ENCODE peak calls at places on chromosomes 4 and X, in eight cellular contexts. One of them, this sample, is unnamed.

GRCh38 chrX:37846141-37846540 is 1.2 kb downstream of the DYNLT3 start:
- DNase-seq in A549: no peak
- DNase-seq in IMR-90: peak; percentile 18
- DNase-seq in GM12878: no peak
- DNase-seq in HCT116: no peak
- DNase-seq in K562: no peak
- DNase-seq in H1: no peak
- DNase-seq in SK-N-SH: no peak
- DNase-seq in this sample: no peak

GRCh38 chrX:47566841-47567240 is 5.8 kb downstream of the ARAF start:
- DNase-seq in A549: no peak
- DNase-seq in IMR-90: no peak
- DNase-seq in GM12878: no peak
- DNase-seq in HCT116: no peak
- DNase-seq in K562: no peak
- DNase-seq in H1: no peak
- DNase-seq in SK-N-SH: no peak
- DNase-seq in this sample: no peak

GRCh38 chr4:158161561-158162354 is 11.1 kb downstream of the GASK1B start:
- DNase-seq in A549: peak; percentile 21
- DNase-seq in IMR-90: peak; percentile 79
- DNase-seq in GM12878: no peak
- DNase-seq in HCT116: peak; percentile 63
- DNase-seq in K562: no peak
- DNase-seq in H1: no peak
- DNase-seq in SK-N-SH: no peak
- DNase-seq in this sample: no peak

GRCh38 chrX:131331152-131331551 is 42.0 kb upstream of the IGSF1 start:
- DNase-seq in A549: no peak
- DNase-seq in IMR-90: no peak
- DNase-seq in GM12878: no peak
- DNase-seq in HCT116: no peak
- DNase-seq in K562: peak; percentile 6
- DNase-seq in H1: no peak
- DNase-seq in SK-N-SH: no peak
- DNase-seq in this sample: no peak

GRCh38 chrX:150366951-150367545 is 3.9 kb downstream of the MAMLD1 start:
- DNase-seq in A549: peak; percentile 22
- DNase-seq in IMR-90: peak; percentile 79
- DNase-seq in GM12878: no peak
- DNase-seq in HCT116: no peak
- DNase-seq in K562: no peak
- DNase-seq in H1: no peak
- DNase-seq in SK-N-SH: no peak
- DNase-seq in this sample: no peak

GRCh38 chr4:2850966-2851782 is 7.5 kb downstream of the ADD1 start:
- DNase-seq in A549: no peak
- DNase-seq in IMR-90: peak; percentile 60
- DNase-seq in GM12878: no peak
- DNase-seq in HCT116: no peak
- DNase-seq in K562: no peak
- DNase-seq in H1: no peak
- DNase-seq in SK-N-SH: no peak
- DNase-seq in this sample: no peak

GRCh38 chr4:152488246-152488645 is 47.6 kb downstream of the FBXW7 start:
- DNase-seq in A549: no peak
- DNase-seq in IMR-90: no peak
- DNase-seq in GM12878: no peak
- DNase-seq in HCT116: no peak
- DNase-seq in K562: no peak
- DNase-seq in H1: no peak
- DNase-seq in SK-N-SH: no peak
- DNase-seq in this sample: no peak

GRCh38 chr4:22427676-22428075 is 88.2 kb downstream of the ADGRA3 start:
- DNase-seq in A549: no peak
- DNase-seq in IMR-90: no peak
- DNase-seq in GM12878: no peak
- DNase-seq in HCT116: no peak
- DNase-seq in K562: no peak
- DNase-seq in H1: no peak
- DNase-seq in SK-N-SH: no peak
- DNase-seq in this sample: no peak

DNA sequence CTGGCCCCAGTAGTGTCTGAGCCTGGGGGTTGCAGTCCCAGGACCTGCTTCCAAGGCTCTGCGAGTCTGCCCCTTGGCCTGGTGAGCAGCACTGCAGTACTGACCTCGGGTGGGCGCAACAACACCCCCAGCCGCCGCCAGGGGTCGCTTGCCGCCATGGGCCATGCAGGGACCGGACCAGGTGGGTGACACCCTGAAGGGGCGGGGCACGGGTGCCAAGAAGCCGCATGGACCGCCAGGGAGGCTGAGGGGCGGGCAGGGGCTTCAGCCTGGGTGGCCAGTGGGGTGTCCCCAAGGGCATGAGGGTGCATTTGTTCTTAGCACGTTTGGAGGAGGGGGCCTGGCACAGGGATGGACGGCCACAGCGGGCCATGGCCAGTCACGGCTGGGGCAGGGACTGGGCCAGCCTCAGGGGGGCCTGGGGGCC is 25.0 kb downstream of the TACC3 start:
- DNase-seq in A549: peak; percentile 73
- DNase-seq in IMR-90: peak; percentile 45
- DNase-seq in GM12878: no peak
- DNase-seq in HCT116: peak; percentile 46
- DNase-seq in K562: peak; percentile 86
- DNase-seq in H1: peak; percentile 100
- DNase-seq in SK-N-SH: peak; percentile 96
- DNase-seq in this sample: peak; percentile 82
- TF ChIP-seq RAD21 in A549: peak; percentile 56
- TF ChIP-seq RAD21 in IMR-90: peak; percentile 64
- TF ChIP-seq RAD21 in GM12878: peak; percentile 69
- TF ChIP-seq RAD21 in HCT116: peak; percentile 74
- TF ChIP-seq RAD21 in K562: peak; percentile 79
- TF ChIP-seq RAD21 in H1: peak; percentile 90
- TF ChIP-seq RAD21 in SK-N-SH: peak; percentile 69
- TF ChIP-seq RAD21 in this sample: peak; percentile 94

GRCh38 chrX:104253567-104254441 is 929 bp downstream of the ESX1 start:
- DNase-seq in A549: peak; percentile 32
- DNase-seq in IMR-90: no peak
- DNase-seq in GM12878: no peak
- DNase-seq in HCT116: no peak
- DNase-seq in K562: no peak
- DNase-seq in H1: peak; percentile 60
- DNase-seq in SK-N-SH: peak; percentile 34
- DNase-seq in this sample: no peak
- TF ChIP-seq RAD21 in A549: no peak
- TF ChIP-seq RAD21 in IMR-90: no peak
- TF ChIP-seq RAD21 in GM12878: no peak
- TF ChIP-seq RAD21 in HCT116: no peak
- TF ChIP-seq RAD21 in K562: no peak
- TF ChIP-seq RAD21 in H1: peak; percentile 1
- TF ChIP-seq RAD21 in SK-N-SH: no peak
- TF ChIP-seq RAD21 in this sample: no peak

GRCh38 chr4:7213802-7214201 is 21.5 kb downstream of the SORCS2 start:
- DNase-seq in A549: no peak
- DNase-seq in IMR-90: no peak
- DNase-seq in GM12878: no peak
- DNase-seq in HCT116: no peak
- DNase-seq in K562: no peak
- DNase-seq in H1: no peak
- DNase-seq in SK-N-SH: no peak
- DNase-seq in this sample: no peak

GRCh38 chr4:7214359-7214758 is 22.0 kb downstream of the SORCS2 start:
- DNase-seq in A549: no peak
- DNase-seq in IMR-90: no peak
- DNase-seq in GM12878: no peak
- DNase-seq in HCT116: no peak
- DNase-seq in K562: no peak
- DNase-seq in H1: no peak
- DNase-seq in SK-N-SH: no peak
- DNase-seq in this sample: no peak

GRCh38 chr4:7210818-7211217 is 18.5 kb downstream of the SORCS2 start:
- DNase-seq in A549: no peak
- DNase-seq in IMR-90: peak; percentile 87
- DNase-seq in GM12878: no peak
- DNase-seq in HCT116: no peak
- DNase-seq in K562: no peak
- DNase-seq in H1: no peak
- DNase-seq in SK-N-SH: no peak
- DNase-seq in this sample: no peak

GRCh38 chr4:7212921-7213320 is 20.6 kb downstream of the SORCS2 start:
- DNase-seq in A549: no peak
- DNase-seq in IMR-90: no peak
- DNase-seq in GM12878: no peak
- DNase-seq in HCT116: no peak
- DNase-seq in K562: no peak
- DNase-seq in H1: no peak
- DNase-seq in SK-N-SH: no peak
- DNase-seq in this sample: no peak

GRCh38 chr4:7212101-7212674 is 19.9 kb downstream of the SORCS2 start:
- DNase-seq in A549: no peak
- DNase-seq in IMR-90: no peak
- DNase-seq in GM12878: no peak
- DNase-seq in HCT116: no peak
- DNase-seq in K562: no peak
- DNase-seq in H1: no peak
- DNase-seq in SK-N-SH: no peak
- DNase-seq in this sample: peak; percentile 38
- TF ChIP-seq RAD21 in A549: no peak
- TF ChIP-seq RAD21 in IMR-90: no peak
- TF ChIP-seq RAD21 in GM12878: no peak
- TF ChIP-seq RAD21 in HCT116: no peak
- TF ChIP-seq RAD21 in K562: no peak
- TF ChIP-seq RAD21 in H1: no peak
- TF ChIP-seq RAD21 in SK-N-SH: no peak
- TF ChIP-seq RAD21 in this sample: no peak

DNA sequence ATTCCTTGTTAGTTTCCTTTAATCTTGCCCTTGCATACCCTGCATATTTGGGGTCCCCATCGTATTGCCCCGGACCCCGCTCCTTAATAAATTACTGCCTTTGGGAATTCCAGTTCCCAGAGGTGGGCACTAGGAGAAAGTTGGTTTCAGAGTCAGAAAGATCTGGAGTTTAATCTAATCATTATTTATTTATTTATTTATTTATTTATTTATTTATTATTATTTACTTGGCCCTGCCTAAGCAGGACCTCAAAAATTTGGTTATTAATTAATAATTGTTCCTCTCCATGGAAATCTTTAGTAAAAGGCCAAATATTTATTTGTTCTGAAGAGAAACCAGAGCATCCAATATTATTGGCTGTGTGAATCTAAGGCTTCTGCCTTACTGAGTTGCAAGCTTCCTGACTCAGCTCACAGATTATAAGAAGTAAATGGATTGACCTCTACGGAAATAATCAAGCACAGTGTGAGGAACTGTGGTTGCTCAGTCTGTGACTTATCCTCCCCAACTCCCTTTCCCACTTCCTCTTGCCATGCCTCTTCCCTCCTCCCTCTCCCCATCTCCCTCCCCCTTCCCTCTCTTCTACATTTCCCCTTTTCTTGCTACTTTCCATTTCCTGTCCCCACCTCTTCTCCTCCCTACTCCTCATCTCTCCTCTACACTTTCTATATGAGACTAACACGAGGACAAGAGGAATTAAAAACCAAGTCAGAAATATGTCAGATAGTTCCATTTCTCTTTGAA is 61.5 kb upstream of the AP1S2 start:
- DNase-seq in A549: no peak
- DNase-seq in IMR-90: peak; percentile 35
- DNase-seq in GM12878: no peak
- DNase-seq in HCT116: no peak
- DNase-seq in K562: no peak
- DNase-seq in H1: no peak
- DNase-seq in SK-N-SH: no peak
- DNase-seq in this sample: no peak
- TF ChIP-seq RAD21 in A549: no peak
- TF ChIP-seq RAD21 in IMR-90: no peak
- TF ChIP-seq RAD21 in GM12878: no peak
- TF ChIP-seq RAD21 in HCT116: no peak
- TF ChIP-seq RAD21 in K562: no peak
- TF ChIP-seq RAD21 in H1: no peak
- TF ChIP-seq RAD21 in SK-N-SH: no peak
- TF ChIP-seq RAD21 in this sample: no peak

This sample was measured in HepG2.